ENCODE peak calls at places on chromosomes 7 and 10, in seven cellular contexts. S, N, I, H, R, U and B are unnamed samples. For H3K9me3, the result is how much of the 10 kb centered on the place peaks cover.

GRCh38 chr10:68074775-68075549 is at the start of gene HERC4:
- DNase-seq in S (no peak), N (peak), R (peak), H (peak), U (peak), I (peak), B (peak)

GRCh38 chr10:80526742-80527141 is 11.0 kb upstream of the SH2D4B start:
- DNase-seq in N (no peak), I (no peak), S (no peak), H (no peak), U (no peak), R (no peak), B (no peak)

GRCh38 chr7:130793855-130794618 is 60.0 kb upstream of the KLF14 start:
- DNase-seq in S (no peak), R (no peak), I (peak), U (no peak), N (no peak), H (no peak), B (no peak)

GRCh38 chr7:30476401-30477145 is 2.0 kb downstream of the NOD1 start:
- DNase-seq in H (no peak), R (no peak), S (no peak), I (no peak), N (no peak), U (no peak), B (no peak)

GRCh38 chr10:93813507-93814465 is 56.0 kb downstream of the LGI1 start:
- DNase-seq in N (peak), H (peak), I (peak), S (no peak), R (peak), U (peak), B (peak)

GRCh38 chr7:135645296-135645904 is 16.9 kb upstream of the STMP1 start:
- DNase-seq in U (no peak), I (peak), N (no peak), R (no peak), S (no peak), H (no peak), B (no peak)

GRCh38 chr10:79491171-79491835 is 21.0 kb upstream of the EIF5AL1 start:
- DNase-seq in I (no peak), U (no peak), N (no peak), H (no peak), R (no peak), S (no peak), B (no peak)

GRCh38 chr10:63717089-63717715 is 196.0 kb downstream of the REEP3 start:
- DNase-seq in H (no peak), S (no peak), I (no peak), N (no peak), R (no peak), U (no peak), B (no peak)

GRCh38 chr10:110629680-110630191 is 14.4 kb upstream of the RBM20 start:
- DNase-seq in H (no peak), S (no peak), N (no peak), I (peak), U (no peak), R (no peak), B (no peak)

GRCh38 chr7:72444023-72444776 is 32.1 kb upstream of the CALN1 start:
- DNase-seq in H (no peak), N (no peak), R (no peak), I (no peak), S (no peak), U (no peak), B (no peak)

GRCh38 chr10:103479135-103479534 is at the start of gene CALHM3:
- DNase-seq in S (no peak), N (no peak), R (no peak), U (no peak), I (peak), H (no peak), B (no peak)

GRCh38 chr7:92714767-92715166 is 121.6 kb downstream of the CDK6 start:
- DNase-seq in N (peak), I (no peak), R (no peak), S (no peak), U (no peak), H (no peak), B (no peak)

GRCh38 chr10:1504940-1505339 is 232.4 kb downstream of the ADARB2 start:
- DNase-seq in U (no peak), S (no peak), I (no peak), H (no peak), N (no peak), R (no peak), B (no peak)
- H3K9me3 ChIP-seq in U (under half), S (under half), I (under half), H (under half), N (under half), R (under half), B (under half)

GRCh38 chr10:82924711-82925110 is 1049.7 kb downstream of the NRG3 start:
- DNase-seq in N (no peak), R (no peak), H (no peak), U (no peak), I (no peak), S (no peak), B (no peak)

GRCh38 chr10:82925547-82925946 is 1050.6 kb downstream of the NRG3 start:
- DNase-seq in N (no peak), S (no peak), H (no peak), R (no peak), I (no peak), U (no peak), B (no peak)

GRCh38 chr10:82922046-82922445 is 1047.1 kb downstream of the NRG3 start:
- DNase-seq in R (no peak), S (no peak), H (no peak), I (no peak), N (no peak), U (no peak), B (no peak)

DNA sequence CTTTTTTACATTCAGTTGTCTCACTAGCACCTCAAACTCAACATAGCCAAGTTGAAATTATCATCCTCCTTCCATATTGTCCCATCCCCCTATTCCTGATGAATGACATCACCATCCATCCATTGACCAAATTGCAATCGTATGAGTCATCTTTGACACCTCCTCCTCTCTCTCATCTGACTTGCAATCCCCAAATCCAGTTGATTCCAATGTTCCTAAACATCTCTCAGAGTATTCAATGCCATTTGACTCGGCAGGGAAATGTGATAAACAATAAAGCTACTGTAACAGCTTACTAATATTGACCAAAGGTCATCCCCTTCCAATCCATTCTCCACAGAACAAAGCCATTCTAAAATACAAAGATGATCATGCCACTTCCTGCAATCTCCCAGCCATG is 1047.8 kb downstream of the NRG3 start:
- DNase-seq in H (no peak), I (no peak), U (peak), S (no peak), N (no peak), R (no peak), B (no peak)
- H3K9me3 ChIP-seq in H (under half), I (under half), U (under half), S (under half), N (under half), R (under half), B (under half)

DNA sequence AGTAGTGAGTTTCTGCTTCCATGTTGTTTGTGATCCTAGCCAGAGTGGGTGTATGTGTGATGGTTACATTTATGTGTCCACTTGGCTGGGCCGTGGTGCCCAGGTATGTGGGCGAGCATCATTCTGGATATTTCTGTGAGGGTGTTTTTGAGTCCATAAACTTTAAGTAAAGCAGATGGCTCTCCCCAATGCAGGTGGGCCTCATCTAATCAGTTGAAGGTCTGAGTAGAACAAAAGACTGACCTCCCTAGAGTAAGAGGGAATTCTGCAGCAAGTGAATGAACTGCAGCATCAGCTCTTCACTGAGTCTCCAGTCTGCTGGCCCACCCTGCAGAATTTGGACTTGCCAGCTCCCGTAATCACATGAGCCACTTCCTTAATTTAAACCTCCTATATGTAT is 571.9 kb downstream of the ACTR3B start:
- DNase-seq in N (no peak), R (no peak), I (no peak), H (no peak), U (no peak), S (no peak), B (no peak)
- H3K9me3 ChIP-seq in N (under half), R (under half), I (under half), H (under half), U (under half), S (under half), B (under half)

GRCh38 chr7:106592282-106593027 is 68.5 kb downstream of the CCDC71L start:
- DNase-seq in H (no peak), S (no peak), I (no peak), N (no peak), R (no peak), U (no peak), B (no peak)
- H3K9me3 ChIP-seq in H (under half), S (under half), I (under half), N (under half), R (under half), U (under half), B (under half)

DNA sequence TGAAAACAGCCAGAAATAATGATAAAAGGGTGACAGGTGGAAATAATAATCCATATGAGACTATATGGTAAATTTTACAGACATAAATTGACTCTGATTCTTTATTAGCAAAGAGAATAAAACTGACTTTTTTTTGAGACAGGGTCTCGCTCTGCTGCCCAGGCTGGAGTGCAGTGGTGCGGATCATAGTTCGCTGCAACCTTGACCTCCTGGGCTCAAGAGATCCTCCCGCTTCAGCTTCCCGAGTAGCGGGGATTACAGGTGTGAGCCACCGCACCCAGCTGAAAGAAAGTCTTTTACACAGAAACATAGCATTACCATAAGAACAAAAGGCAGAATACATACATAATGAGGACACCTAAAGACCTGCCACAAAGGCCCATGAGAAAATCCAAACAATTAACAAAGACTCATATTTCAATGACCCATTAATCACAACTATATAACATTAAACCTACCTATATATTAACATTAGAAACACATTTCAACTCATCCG is 51.5 kb upstream of the DIP2C start:
- DNase-seq in N (no peak), S (no peak), I (no peak), R (no peak), U (no peak), H (no peak), B (no peak)
- H3K9me3 ChIP-seq in N (under half), S (under half), I (under half), R (under half), U (under half), H (under half), B (under half)

GRCh38 chr10:60958892-60959601 is 15.1 kb upstream of the RHOBTB1 start:
- DNase-seq in U (no peak), I (no peak), S (no peak), R (no peak), N (peak), H (no peak), B (no peak)
- H3K9me3 ChIP-seq in U (under half), I (under half), S (under half), R (under half), N (under half), H (under half), B (under half)

DNA sequence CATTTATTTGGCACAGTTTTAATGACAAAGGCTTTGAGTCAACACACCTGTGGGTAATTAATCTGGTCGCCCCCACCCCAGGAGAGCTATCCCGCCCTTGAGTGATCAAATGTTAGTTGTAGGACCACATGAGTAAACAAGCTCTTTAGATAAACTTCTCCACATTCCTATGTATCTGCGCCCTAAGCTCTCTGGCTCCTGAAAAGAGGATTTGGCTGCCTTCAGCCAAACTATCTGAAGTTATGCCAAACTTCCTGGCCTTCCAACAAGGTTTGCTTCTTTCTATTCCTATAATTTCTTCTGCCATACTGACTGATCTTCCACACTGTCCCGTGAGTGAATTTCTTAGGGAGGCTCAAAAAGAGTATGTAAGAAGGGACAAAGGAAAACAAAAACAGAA is 134.2 kb downstream of the RALA start:
- DNase-seq in U (no peak), R (no peak), H (no peak), I (no peak), N (no peak), S (no peak), B (no peak)
- H3K9me3 ChIP-seq in U (under half), R (under half), H (under half), I (under half), N (under half), S (under half), B (under half)

GRCh38 chr7:53350241-53350640 is 314.8 kb downstream of the POM121L12 start:
- DNase-seq in R (no peak), S (no peak), I (peak), H (peak), U (peak), N (peak), B (no peak)
- H3K9me3 ChIP-seq in R (under half), S (under half), I (under half), H (under half), U (under half), N (under half), B (under half)

GRCh38 chr7:158317238-158318205 is 270.1 kb downstream of the PTPRN2 start:
- DNase-seq in U (peak), R (no peak), S (no peak), I (no peak), H (no peak), N (no peak), B (peak)
- H3K9me3 ChIP-seq in U (under half), R (under half), S (under half), I (under half), H (under half), N (under half), B (under half)